ENCODE peak calls at places on chromosome 11, in ten cellular contexts. U is OCI-LY7, T is fibroblast of the aortic adventitia, X is AG04449, I is heart right ventricle, J is HFF-Myc, V is cardiac muscle cell, M is AG10803, F is HCT116, A is gastrocnemius medialis. N is an unnamed sample.

GRCh38 chr11:17563248-17563647 is 16.2 kb downstream of the OTOG start:
- DNase-seq in T (no peak), M (no peak), I (no peak), U (no peak), F (no peak), J (no peak), A (no peak), X (no peak), V (no peak), N (no peak)

GRCh38 chr11:44065851-44066731 is at the start of gene ACCS:
- DNase-seq in J (peak; percentile 63), X (peak; percentile 50), A (peak; percentile 95), M (peak; percentile 97), I (peak; percentile 94), F (peak; percentile 88), U (no peak), V (peak; percentile 89), T (peak; percentile 95), N (peak; percentile 97)

GRCh38 chr11:101446238-101446637 is 137.6 kb downstream of the TRPC6 start:
- DNase-seq in T (peak; percentile 28), J (no peak), U (no peak), A (no peak), M (peak; percentile 90), I (no peak), X (peak; percentile 51), V (no peak), F (no peak), N (peak; percentile 76)

GRCh38 chr11:1458340-1459218 is 28.0 kb downstream of the MOB2 start:
- DNase-seq in M (no peak), X (no peak), F (no peak), V (peak; percentile 73), I (peak; percentile 49), J (no peak), A (no peak), T (no peak), U (peak; percentile 3), N (peak; percentile 8)

GRCh38 chr11:78798567-78799170 is 224.0 kb upstream of the NARS2 start:
- DNase-seq in A (peak; percentile 55), V (peak; percentile 78), J (no peak), X (no peak), M (peak; percentile 67), U (peak; percentile 46), T (peak; percentile 74), F (peak; percentile 28), I (peak; percentile 76), N (peak; percentile 65)

GRCh38 chr11:63560506-63561179 is 2.5 kb downstream of the PLAAT2 start:
- DNase-seq in U (no peak), A (no peak), X (no peak), J (no peak), I (peak; percentile 25), M (no peak), F (no peak), T (no peak), V (no peak), N (no peak)

GRCh38 chr11:24163146-24163545 is 333.7 kb upstream of the LUZP2 start:
- DNase-seq in V (no peak), F (no peak), U (no peak), J (no peak), X (no peak), M (peak; percentile 50), A (no peak), T (no peak), I (no peak), N (no peak)

GRCh38 chr11:75352417-75353206 is 1.2 kb upstream of the ARRB1 start:
- DNase-seq in T (no peak), I (no peak), V (no peak), X (no peak), F (no peak), J (no peak), M (no peak), A (no peak), U (no peak), N (no peak)

GRCh38 chr11:45713573-45713972 is 48.2 kb upstream of the CHST1 start:
- DNase-seq in V (no peak), M (no peak), F (no peak), X (no peak), J (no peak), T (no peak), U (no peak), A (no peak), I (no peak), N (no peak)

GRCh38 chr11:133834399-133835257 is 10.7 kb downstream of the SPATA19 start:
- DNase-seq in V (no peak), F (no peak), M (no peak), J (no peak), I (no peak), U (no peak), T (no peak), X (no peak), A (no peak), N (no peak)

GRCh38 chr11:70580036-70580805 is 181.9 kb downstream of the CTTN start:
- DNase-seq in T (no peak), A (no peak), J (no peak), U (no peak), M (no peak), X (no peak), V (peak; percentile 79), I (no peak), F (no peak), N (no peak)

GRCh38 chr11:12085371-12086251 is 24.8 kb upstream of the MICAL2 start:
- DNase-seq in F (no peak), A (no peak), X (no peak), T (no peak), I (no peak), U (no peak), J (no peak), M (peak; percentile 63), V (no peak), N (peak; percentile 58)
- H3K4me3 ChIP-seq in F (peak overlapping the region; percentile 50), A (no peak overlapping the region), X (no peak overlapping the region), T (no peak overlapping the region), I (no peak overlapping the region), U (no peak overlapping the region), J (peak overlapping the region; percentile 30), M (peak overlapping the region; percentile 47), V (no peak overlapping the region), N (no peak overlapping the region)

GRCh38 chr11:35377262-35377661 is 42.1 kb downstream of the SLC1A2 start:
- DNase-seq in I (no peak), M (no peak), A (no peak), U (no peak), F (no peak), T (no peak), J (no peak), X (no peak), V (no peak), N (no peak)

GRCh38 chr11:35373284-35373933 is 45.9 kb downstream of the SLC1A2 start:
- DNase-seq in F (no peak), J (no peak), M (no peak), X (no peak), I (no peak), T (no peak), V (no peak), U (no peak), A (no peak), N (peak; percentile 46)

GRCh38 chr11:35375332-35376125 is 43.8 kb downstream of the SLC1A2 start:
- DNase-seq in I (no peak), J (no peak), U (no peak), X (no peak), T (no peak), F (no peak), M (no peak), V (no peak), A (no peak), N (no peak)

GRCh38 chr11:35372565-35373283 is 46.6 kb downstream of the SLC1A2 start:
- DNase-seq in T (no peak), F (no peak), J (no peak), V (no peak), X (no peak), A (no peak), U (no peak), I (no peak), M (no peak), N (no peak)

DNA sequence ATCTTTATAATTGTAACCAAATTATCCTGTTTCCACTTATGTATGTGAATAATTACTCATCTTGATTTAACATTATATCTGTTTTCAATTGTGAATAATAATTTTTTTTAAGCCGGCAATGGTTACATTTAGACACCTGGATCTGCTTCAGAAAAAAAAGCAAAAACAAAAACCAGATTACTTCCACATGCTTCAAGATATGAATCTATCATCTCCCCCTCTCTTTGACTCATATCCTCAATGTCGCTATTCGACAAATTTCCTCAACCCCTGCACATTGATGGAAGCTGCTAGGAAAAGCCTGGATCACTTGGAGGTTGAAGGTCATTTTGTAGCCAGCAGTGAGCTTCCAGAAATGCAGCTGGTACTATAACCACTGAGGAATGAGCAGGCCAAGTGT is 42.7 kb downstream of the SLC1A2 start:
- DNase-seq in A (no peak), U (no peak), I (no peak), T (peak; percentile 33), V (no peak), X (no peak), J (peak; percentile 93), M (peak; percentile 68), F (no peak), N (peak; percentile 92)
- TF ChIP-seq CTCF in A (no peak), U (no peak), I (no peak), T (no peak), V (no peak), X (no peak), J (no peak), M (no peak), F (no peak), N (no peak)

GRCh38 chr11:12165237-12165875 is 55.0 kb downstream of the MICAL2 start:
- DNase-seq in J (no peak), X (no peak), F (no peak), V (no peak), T (no peak), M (no peak), I (no peak), A (no peak), U (no peak), N (no peak)
- H3K4me3 ChIP-seq in J (no peak overlapping the region), X (no peak overlapping the region), F (no peak overlapping the region), V (no peak overlapping the region), T (no peak overlapping the region), M (no peak overlapping the region), I (no peak overlapping the region), A (no peak overlapping the region), U (no peak overlapping the region), N (no peak overlapping the region)

DNA sequence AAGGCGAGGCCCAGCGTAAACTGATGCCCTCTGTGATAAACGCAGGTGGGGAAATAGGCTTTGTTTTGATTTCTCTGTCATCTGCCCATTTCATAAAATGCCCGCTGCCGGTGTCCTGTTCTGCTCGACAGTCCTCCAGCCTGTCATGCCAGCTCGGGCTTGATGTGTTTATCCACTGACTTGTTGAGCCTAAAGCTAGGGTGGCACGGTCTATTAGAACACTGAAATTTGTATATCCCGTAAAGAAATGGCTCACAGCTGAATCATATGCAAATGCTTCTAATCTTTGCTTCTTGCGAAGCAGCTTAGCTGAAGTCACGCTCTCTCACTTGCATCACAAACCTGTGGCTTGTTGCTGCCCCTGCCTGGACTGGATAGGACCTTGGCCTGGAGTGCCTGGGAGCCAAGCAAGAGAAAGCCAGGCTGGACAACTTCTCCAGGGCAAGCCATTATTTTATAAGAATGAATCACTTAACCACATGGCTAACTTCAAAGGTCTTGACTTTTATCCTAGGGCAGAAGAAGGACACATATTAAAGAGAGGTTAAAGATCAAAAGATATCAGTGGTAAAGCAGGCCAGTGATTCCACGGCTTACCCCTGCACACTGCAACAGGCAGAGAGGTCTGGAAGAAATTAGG is 33.1 kb downstream of the EHF start:
- DNase-seq in V (no peak), J (peak; percentile 80), A (peak; percentile 74), M (peak; percentile 94), F (peak; percentile 93), T (peak; percentile 97), X (peak; percentile 77), U (no peak), I (no peak), N (peak; percentile 99)
- TF ChIP-seq CTCF in V (peak; percentile 13), J (no peak), A (no peak), M (peak; percentile 28), F (peak; percentile 8), T (peak; percentile 9), X (peak; percentile 4), U (no peak), I (no peak), N (peak; percentile 6)